ENCODE peak calls at places on chromosomes 16 and 17, in nine cellular contexts. P, X, I, B, F, R, H, E and C are unnamed samples.

GRCh38 chr16:69301187-69301586 is 10.0 kb upstream of the VPS4A start:
- DNase-seq in P (no peak), X (no peak), I (no peak), B (no peak), F (no peak), R (no peak), H (no peak), E (no peak), C (no peak)

GRCh38 chr17:51720439-51720838 is 438.1 kb downstream of the CA10 start:
- DNase-seq in P (no peak), X (no peak), I (no peak), B (no peak), F (no peak), R (no peak), H (no peak), E (no peak), C (no peak)

GRCh38 chr17:62800580-62800979 is 7.5 kb downstream of the MARCHF10 start:
- DNase-seq in P (no peak), X (peak; percentile 67), I (no peak), B (no peak), F (peak; percentile 63), R (no peak), H (peak; percentile 34), E (no peak), C (no peak)

GRCh38 chr17:55614061-55614460 is 102.8 kb upstream of the SMIM36 start:
- DNase-seq in P (no peak), X (no peak), I (no peak), B (no peak), F (no peak), R (no peak), H (no peak), E (no peak), C (no peak)

GRCh38 chr17:77254961-77255741 is 114.4 kb downstream of the SEC14L1 start:
- DNase-seq in P (peak; percentile 95), X (peak; percentile 69), I (peak; percentile 60), B (no peak), F (peak; percentile 86), R (peak; percentile 69), H (peak; percentile 82), E (no peak), C (peak; percentile 76)

GRCh38 chr17:29914819-29915537 is 15.1 kb downstream of the SSH2 start:
- DNase-seq in P (no peak), X (no peak), I (no peak), B (no peak), F (no peak), R (no peak), H (no peak), E (no peak), C (no peak)

GRCh38 chr16:12303649-12304048 is 327.1 kb downstream of the SNX29 start:
- DNase-seq in P (no peak), X (no peak), I (peak; percentile 22), B (no peak), F (peak; percentile 17), R (no peak), H (no peak), E (peak; percentile 62), C (peak; percentile 10)

GRCh38 chr16:3819741-3820724 is 60.5 kb downstream of the CREBBP start:
- DNase-seq in P (peak; percentile 38), X (no peak), I (peak; percentile 45), B (peak; percentile 52), F (peak; percentile 97), R (peak; percentile 77), H (no peak), E (peak; percentile 47), C (peak; percentile 99)

GRCh38 chr17:65297384-65297783 is 160.2 kb downstream of the RGS9 start:
- DNase-seq in P (no peak), X (no peak), I (no peak), B (no peak), F (no peak), R (no peak), H (no peak), E (no peak), C (peak; percentile 38)

GRCh38 chr17:55394357-55395021 is 27.1 kb downstream of the MMD start:
- DNase-seq in P (no peak), X (no peak), I (no peak), B (no peak), F (no peak), R (no peak), H (no peak), E (no peak), C (no peak)

GRCh38 chr16:21568502-21569189 is 30.7 kb upstream of the METTL9 start:
- DNase-seq in P (no peak), X (no peak), I (no peak), B (no peak), F (peak; percentile 26), R (no peak), H (no peak), E (no peak), C (no peak)

GRCh38 chr17:82561429-82562035 is 42.0 kb downstream of the FOXK2 start:
- DNase-seq in P (no peak), X (no peak), I (no peak), B (no peak), F (no peak), R (no peak), H (no peak), E (no peak), C (no peak)

GRCh38 chr17:68310141-68310540 is 18.8 kb downstream of the ARSG start:
- DNase-seq in P (no peak), X (no peak), I (no peak), B (no peak), F (no peak), R (no peak), H (no peak), E (no peak), C (no peak)

GRCh38 chr17:74545456-74546230 is at the start of gene CD300C:
- DNase-seq in P (no peak), X (no peak), I (no peak), B (no peak), F (no peak), R (no peak), H (peak; percentile 41), E (no peak), C (no peak)

GRCh38 chr17:43445009-43445589 is 38.7 kb upstream of the DHX8 start:
- DNase-seq in P (no peak), X (peak; percentile 65), I (no peak), B (no peak), F (no peak), R (no peak), H (no peak), E (no peak), C (no peak)

GRCh38 chr17:38572665-38573365 is 32.9 kb downstream of the SRCIN1 start:
- DNase-seq in P (no peak), X (no peak), I (no peak), B (no peak), F (no peak), R (no peak), H (no peak), E (no peak), C (no peak)

GRCh38 chr17:8419305-8419704 is 16.4 kb upstream of the NDEL1 start:
- DNase-seq in P (no peak), X (no peak), I (no peak), B (no peak), F (no peak), R (no peak), H (no peak), E (no peak), C (no peak)

GRCh38 chr16:89473791-89474414 is 16.5 kb downstream of the ANKRD11 start:
- DNase-seq in P (no peak), X (no peak), I (no peak), B (no peak), F (peak; percentile 56), R (no peak), H (no peak), E (no peak), C (peak; percentile 74)

GRCh38 chr16:80972611-80973010 is 34.1 kb downstream of the CMC2 start:
- DNase-seq in P (no peak), X (no peak), I (no peak), B (no peak), F (no peak), R (no peak), H (no peak), E (no peak), C (no peak)

GRCh38 chr16:5309946-5310611 is 212.5 kb upstream of the EEF2KMT start:
- DNase-seq in P (no peak), X (no peak), I (no peak), B (no peak), F (no peak), R (no peak), H (no peak), E (no peak), C (no peak)
- H3K4me3 ChIP-seq in P (no peak overlapping the region), X (no peak overlapping the region), I (no peak overlapping the region), B (no peak overlapping the region), F (no peak overlapping the region), R (no peak overlapping the region), H (no peak overlapping the region), E (no peak overlapping the region), C (no peak overlapping the region)

DNA sequence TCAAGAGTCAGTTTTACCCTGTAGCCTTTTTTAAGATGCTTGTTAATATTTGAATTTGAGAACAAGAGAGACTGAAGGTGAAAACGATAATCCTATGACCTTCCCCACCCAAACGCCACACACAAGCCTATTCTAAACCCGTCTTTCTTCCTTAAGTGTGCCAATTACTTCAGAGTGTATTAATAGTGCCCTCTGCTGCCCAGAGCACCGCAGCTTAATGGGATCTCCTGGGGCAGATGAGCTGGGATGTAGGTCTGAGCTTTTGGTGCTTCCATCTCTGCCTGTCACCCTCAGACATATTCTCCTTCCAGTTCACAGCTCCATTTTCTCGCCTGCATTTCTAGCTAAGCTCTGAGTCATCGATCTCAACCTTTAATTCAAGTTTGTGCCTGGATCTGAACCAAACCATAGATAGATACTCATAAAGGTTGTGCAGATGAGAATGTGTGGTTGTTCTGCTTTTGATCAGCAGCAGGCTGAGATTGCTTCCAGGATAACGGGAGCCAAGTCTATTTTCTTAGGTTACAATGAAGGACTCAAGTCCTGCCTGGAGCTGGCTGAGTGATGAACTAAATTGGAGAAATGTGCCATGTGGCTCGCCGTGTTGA is 46.4 kb upstream of the CDH13 start:
- DNase-seq in P (no peak), X (no peak), I (no peak), B (no peak), F (no peak), R (no peak), H (no peak), E (no peak), C (peak; percentile 3)
- TF ChIP-seq CTCF in P (peak; percentile 54), X (peak; percentile 23), I (peak; percentile 10), B (no peak), F (peak; percentile 20), R (no peak), H (no peak), E (no peak), C (no peak)

DNA sequence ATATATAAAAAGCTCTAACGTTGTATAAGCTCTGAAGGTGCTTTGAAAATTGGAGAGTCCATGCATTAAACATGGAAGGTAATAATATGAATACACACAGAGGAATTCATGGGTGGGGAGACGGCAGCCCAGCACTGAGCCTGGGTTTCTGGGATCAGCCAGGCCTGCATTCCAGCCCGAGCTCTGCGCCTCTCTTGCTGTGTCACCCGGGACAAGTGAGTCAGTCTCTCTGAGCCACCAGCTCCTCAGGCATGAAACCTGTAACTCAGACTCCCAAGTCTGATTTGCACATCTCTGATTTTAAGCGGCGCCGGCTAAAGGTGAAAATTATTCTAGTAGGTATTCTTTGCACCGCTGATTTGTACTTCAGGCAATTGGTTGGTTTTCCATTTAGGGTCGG is 238.8 kb downstream of the MRTFB start:
- DNase-seq in P (peak; percentile 91), X (no peak), I (no peak), B (no peak), F (peak; percentile 79), R (no peak), H (no peak), E (no peak), C (peak; percentile 46)
- H3K4me3 ChIP-seq in P (peak overlapping the region; percentile 53), X (no peak overlapping the region), I (no peak overlapping the region), B (no peak overlapping the region), F (no peak overlapping the region), R (no peak overlapping the region), H (no peak overlapping the region), E (no peak overlapping the region), C (no peak overlapping the region)

GRCh38 chr16:48041861-48042435 is 113.8 kb downstream of the ABCC12 start:
- DNase-seq in P (no peak), X (no peak), I (no peak), B (no peak), F (no peak), R (no peak), H (no peak), E (no peak), C (no peak)
- TF ChIP-seq CTCF in P (peak; percentile 17), X (no peak), I (no peak), B (no peak), F (no peak), R (no peak), H (no peak), E (no peak), C (no peak)